ENCODE peak calls at places on chromosomes 4 and X, in four cellular contexts. I, W, S and H are unnamed samples.

GRCh38 chr4:87506974-87507701 is 22.0 kb downstream of the SPARCL1 start:
- DNase-seq in I (no peak), W (no peak), S (no peak), H (no peak)

GRCh38 chrX:103540145-103540544 is 20.9 kb upstream of the RAB40A start:
- DNase-seq in I (no peak), W (no peak), S (no peak), H (no peak)

GRCh38 chrX:28177202-28177601 is 196.0 kb upstream of the DCAF8L1 start:
- DNase-seq in I (no peak), W (no peak), S (no peak), H (no peak)

GRCh38 chrX:124690495-124690894 is 344.1 kb downstream of the SH2D1A start:
- DNase-seq in I (no peak), W (no peak), S (no peak), H (no peak)

GRCh38 chr4:75907956-75908355 is 5.7 kb upstream of the PPEF2 start:
- DNase-seq in I (no peak), W (no peak), S (no peak), H (no peak)

GRCh38 chr4:60201052-60201673 is 999.0 kb upstream of the ADGRL3 start:
- DNase-seq in I (no peak), W (peak), S (no peak), H (peak)

GRCh38 chrX:79231662-79232061 is 87.2 kb downstream of the GPR174 start:
- DNase-seq in I (no peak), W (no peak), S (no peak), H (no peak)

GRCh38 chrX:20521245-20521644 is 254.5 kb upstream of the RPS6KA3 start:
- DNase-seq in I (no peak), W (no peak), S (no peak), H (no peak)

GRCh38 chrX:1027133-1027532 is 185.3 kb downstream of the CRLF2 start:
- DNase-seq in I (no peak), W (peak), S (no peak), H (no peak)

GRCh38 chrX:44876076-44876475 is 3.1 kb downstream of the KDM6A start:
- DNase-seq in I (no peak), W (no peak), S (no peak), H (no peak)

GRCh38 chrX:100926453-100926852 is 2.3 kb downstream of the XKRX start:
- DNase-seq in I (no peak), W (no peak), S (no peak), H (no peak)

GRCh38 chrX:51158261-51158660 is 174.4 kb upstream of the NUDT10 start:
- DNase-seq in I (no peak), W (no peak), S (no peak), H (no peak)

GRCh38 chrX:119870626-119871131 is 854 bp downstream of the RNF113A start:
- DNase-seq in I (peak), W (peak), S (no peak), H (peak)

GRCh38 chr4:158999166-158999682 is 103.7 kb upstream of the RAPGEF2 start:
- DNase-seq in I (no peak), W (no peak), S (no peak), H (no peak)

GRCh38 chr4:147479817-147480216 is 1.1 kb upstream of the EDNRA start:
- DNase-seq in I (no peak), W (no peak), S (no peak), H (no peak)

GRCh38 chrX:122046226-122046625 is 998.8 kb downstream of the GLUD2 start:
- DNase-seq in I (no peak), W (no peak), S (no peak), H (no peak)

GRCh38 chrX:40100141-40100536 is 2.4 kb upstream of the BCOR start:
- DNase-seq in I (no peak), W (no peak), S (no peak), H (no peak)

GRCh38 chrX:12308420-12308819 is 170.1 kb downstream of the FRMPD4 start:
- DNase-seq in I (peak), W (no peak), S (no peak), H (peak)

GRCh38 chr4:1449475-1449832 is 43.2 kb upstream of the NKX1-1 start:
- DNase-seq in I (no peak), W (no peak), S (no peak), H (no peak)

GRCh38 chr4:47510506-47511143 is 25.6 kb downstream of the ATP10D start:
- DNase-seq in I (no peak), W (no peak), S (no peak), H (no peak)

GRCh38 chrX:50988649-50989048 is 78.1 kb downstream of the BMP15 start:
- DNase-seq in I (peak), W (peak), S (no peak), H (peak)

GRCh38 chrX:56385336-56385735 is 153.2 kb downstream of the KLF8 start:
- DNase-seq in I (no peak), W (no peak), S (peak), H (no peak)

GRCh38 chr4:48307528-48307927 is 33.8 kb upstream of the SLAIN2 start:
- DNase-seq in I (no peak), W (no peak), S (no peak), H (no peak)

GRCh38 chr4:48290146-48290772 is 20.6 kb upstream of the TEC start:
- DNase-seq in I (no peak), W (peak), S (no peak), H (no peak)

GRCh38 chr4:119130365-119131065 is 5.1 kb upstream of the MYOZ2 start:
- DNase-seq in I (no peak), W (no peak), S (no peak), H (no peak)

GRCh38 chr4:39664828-39665731 is 26.4 kb upstream of the SMIM14 start:
- DNase-seq in I (no peak), W (no peak), S (no peak), H (no peak)

GRCh38 chr4:41814565-41814964 is 66.0 kb upstream of the PHOX2B start:
- DNase-seq in I (no peak), W (no peak), S (no peak), H (no peak)

GRCh38 chr4:52883183-52883621 is 21.1 kb downstream of the RASL11B start:
- DNase-seq in I (no peak), W (no peak), S (no peak), H (no peak)